ENCODE peak calls at places on chromosomes 13 and 19, in ten cellular contexts. R, V, J, X, T, I, M, H, F and Z are unnamed samples.

GRCh38 chr13:45718063-45718462 is 15.9 kb downstream of the CBY2 start:
- DNase-seq in J (no peak), R (no peak), I (no peak), M (no peak), X (no peak), F (peak; percentile 21), H (no peak), T (peak; percentile 21), V (peak; percentile 49), Z (peak; percentile 55)

GRCh38 chr13:98222081-98222554 is 45.0 kb upstream of the RNF113B start:
- DNase-seq in T (peak; percentile 27), H (no peak), M (no peak), I (peak; percentile 14), F (peak; percentile 63), R (no peak), J (no peak), X (no peak), V (no peak), Z (no peak)

GRCh38 chr19:13195678-13196077 is 45.5 kb downstream of the IER2 start:
- DNase-seq in H (no peak), T (peak; percentile 54), F (no peak), V (peak; percentile 49), J (no peak), X (no peak), I (no peak), R (no peak), M (no peak), Z (no peak)

GRCh38 chr19:46186101-46186716 is 38.2 kb downstream of the IGFL2 start:
- DNase-seq in J (no peak), R (no peak), T (no peak), M (no peak), V (no peak), F (no peak), X (no peak), I (no peak), H (no peak), Z (no peak)

GRCh38 chr19:13963603-13964105 is 11.3 kb downstream of the DCAF15 start:
- DNase-seq in F (no peak), I (no peak), H (no peak), T (no peak), X (no peak), M (no peak), V (no peak), J (no peak), R (no peak), Z (no peak)

GRCh38 chr19:43639507-43640423 is at the start of gene CADM4:
- DNase-seq in I (peak; percentile 12), R (peak; percentile 48), V (peak; percentile 72), J (no peak), X (peak; percentile 39), T (no peak), M (peak; percentile 76), F (no peak), H (peak; percentile 48), Z (peak; percentile 91)

GRCh38 chr19:14012378-14012915 is 6.3 kb upstream of the RFX1 start:
- DNase-seq in T (no peak), V (no peak), R (no peak), F (no peak), J (no peak), I (no peak), H (no peak), M (no peak), X (no peak), Z (no peak)

GRCh38 chr19:33723512-33723911 is 73.2 kb upstream of the KCTD15 start:
- DNase-seq in M (no peak), I (no peak), T (no peak), X (no peak), R (no peak), J (no peak), F (no peak), H (no peak), V (no peak), Z (no peak)

GRCh38 chr13:91078093-91078679 is 269.3 kb upstream of the MIR17HG start:
- DNase-seq in X (no peak), V (peak; percentile 37), R (no peak), M (no peak), T (peak; percentile 41), H (no peak), F (peak; percentile 26), I (no peak), J (no peak), Z (no peak)

GRCh38 chr19:55493650-55494171 is 5.5 kb downstream of the SSC5D start:
- DNase-seq in F (no peak), M (no peak), X (no peak), R (no peak), T (no peak), H (no peak), I (no peak), V (no peak), J (no peak), Z (no peak)

GRCh38 chr13:63120883-63121282 is 1705.2 kb upstream of the PCDH20 start:
- DNase-seq in M (no peak), T (no peak), R (no peak), J (no peak), V (peak; percentile 61), I (no peak), H (no peak), X (no peak), F (no peak), Z (no peak)

GRCh38 chr19:8423821-8424223 is 10.7 kb downstream of the MARCHF2 start:
- DNase-seq in F (peak; percentile 98), T (peak; percentile 83), V (peak; percentile 64), M (no peak), J (peak; percentile 97), R (peak; percentile 36), X (no peak), H (peak; percentile 7), I (peak; percentile 43), Z (no peak)

GRCh38 chr13:21673592-21674270 is 2.9 kb downstream of the FGF9 start:
- DNase-seq in V (peak; percentile 49), I (no peak), X (peak; percentile 63), H (no peak), M (peak; percentile 26), F (peak; percentile 41), T (peak; percentile 59), R (no peak), J (no peak), Z (peak; percentile 85)

GRCh38 chr19:3831601-3832000 is 37.2 kb downstream of the ZFR2 start:
- DNase-seq in F (no peak), J (no peak), M (no peak), I (no peak), T (no peak), X (no peak), V (no peak), R (no peak), H (no peak), Z (peak; percentile 25)

GRCh38 chr19:38557205-38557799 is 60.5 kb downstream of the MAP4K1 start:
- DNase-seq in F (no peak), V (no peak), I (no peak), J (peak; percentile 42), X (no peak), R (no peak), M (no peak), H (no peak), T (peak; percentile 82), Z (no peak)

GRCh38 chr19:43699506-43700367 is 16.1 kb upstream of the IRGC start:
- DNase-seq in T (no peak), J (peak; percentile 83), V (no peak), R (peak; percentile 42), F (peak; percentile 34), X (no peak), I (no peak), H (no peak), M (peak; percentile 50), Z (peak; percentile 55)

GRCh38 chr13:113663934-113664333 is 3.1 kb upstream of the GRK1 start:
- DNase-seq in M (no peak), V (no peak), T (no peak), I (no peak), H (no peak), J (peak; percentile 62), R (no peak), X (no peak), F (no peak), Z (no peak)

GRCh38 chr13:95698047-95698749 is 21.3 kb downstream of the DNAJC3 start:
- DNase-seq in T (peak; percentile 12), H (no peak), I (no peak), R (no peak), F (peak; percentile 52), M (no peak), V (peak; percentile 34), X (no peak), J (no peak), Z (no peak)

GRCh38 chr13:36428083-36428482 is 4.2 kb upstream of the CCNA1 start:
- DNase-seq in X (no peak), R (no peak), F (peak; percentile 64), H (no peak), T (no peak), I (no peak), V (no peak), J (no peak), M (no peak), Z (no peak)

GRCh38 chr19:44371815-44372480 is 15.5 kb upstream of the ZNF112 start:
- DNase-seq in T (no peak), I (no peak), X (no peak), V (no peak), J (no peak), F (no peak), R (no peak), H (no peak), M (no peak), Z (no peak)

GRCh38 chr19:14686411-14686810 is 3.4 kb upstream of the ZNF333 start:
- DNase-seq in T (peak; percentile 57), I (no peak), R (no peak), H (no peak), J (no peak), F (peak; percentile 53), X (no peak), V (no peak), M (no peak), Z (no peak)

GRCh38 chr13:42867232-42867631 is 85.8 kb downstream of the FAM216B start:
- DNase-seq in T (no peak), F (no peak), M (no peak), I (no peak), R (no peak), V (no peak), H (no peak), J (no peak), X (no peak), Z (no peak)

GRCh38 chr19:32830231-32831014 is 39.1 kb downstream of the SLC7A9 start:
- DNase-seq in H (no peak), R (no peak), X (no peak), F (peak; percentile 50), I (no peak), V (no peak), J (no peak), T (no peak), M (no peak), Z (no peak)

GRCh38 chr19:48341006-48341405 is 15.7 kb downstream of the EMP3 start:
- DNase-seq in H (peak; percentile 28), R (no peak), X (no peak), V (no peak), M (peak; percentile 26), F (peak; percentile 38), T (no peak), I (peak; percentile 32), J (no peak), Z (peak; percentile 72)

GRCh38 chr13:89150362-89150761 is 1479.2 kb downstream of the SLITRK5 start:
- DNase-seq in M (no peak), J (no peak), T (no peak), V (no peak), X (no peak), H (no peak), I (no peak), R (no peak), F (peak; percentile 53), Z (no peak)

GRCh38 chr19:30877591-30878230 is 471.5 kb downstream of the TSHZ3 start:
- DNase-seq in T (no peak), R (peak; percentile 12), J (no peak), X (no peak), M (no peak), H (no peak), F (no peak), V (no peak), I (no peak), Z (no peak)

GRCh38 chr19:38155453-38155852 is 68.6 kb downstream of the DPF1 start:
- DNase-seq in H (peak; percentile 19), X (no peak), I (no peak), V (no peak), M (peak; percentile 45), J (no peak), R (peak; percentile 28), T (no peak), F (peak; percentile 40), Z (no peak)

GRCh38 chr19:38812004-38812840 is 523 bp downstream of the LGALS4 start:
- DNase-seq in R (no peak), V (no peak), T (no peak), X (no peak), F (no peak), M (no peak), H (no peak), I (no peak), J (no peak), Z (peak; percentile 31)